ENCODE peak calls at places on chromosomes 1 and 21, in six cellular contexts. N is mesendoderm; S is stimulated activated naive CD8-positive, alpha-beta T cell treated with anti-CD3 and anti-CD28 coated beads, Interleukin-15, amount 100 ng/mL, for 72 hours; X is upper lobe of left lung; I is NCI-H460; U is activated naive CD4-positive, alpha-beta T cell treated with anti-CD3 and anti-CD28 coated beads, Interleukin-2, amount 10 ng/mL, durations not matched to agents 7 days and 5 days. T is an unnamed sample.

GRCh38 chr21:37965088-37965805 is 49.0 kb upstream of the KCNJ6 start:
- DNase-seq in I (no peak), S (no peak), U (no peak), N (no peak), X (no peak), T (no peak)

GRCh38 chr1:199585392-199585791 is 442.1 kb upstream of the NR5A2 start:
- DNase-seq in X (no peak), U (no peak), N (no peak), I (no peak), S (no peak), T (no peak)

GRCh38 chr1:94418664-94419655 is 771 bp downstream of the ABCD3 start:
- DNase-seq in U (no peak), S (peak; percentile 10), X (peak; percentile 70), I (no peak), N (peak; percentile 41), T (peak; percentile 77)

GRCh38 chr1:233006108-233006507 is 55.7 kb downstream of the NTPCR start:
- DNase-seq in X (no peak), U (no peak), I (no peak), N (no peak), S (no peak), T (no peak)

GRCh38 chr21:45766055-45766454 is 122.5 kb downstream of the PCBP3 start:
- DNase-seq in N (no peak), X (no peak), S (no peak), U (no peak), I (no peak), T (no peak)

GRCh38 chr1:192810253-192810880 is 1.5 kb downstream of the RGS2 start:
- DNase-seq in S (no peak), N (peak; percentile 40), I (peak; percentile 52), U (no peak), X (peak; percentile 51), T (no peak)

GRCh38 chr1:32733573-32734321 is 31.2 kb upstream of the SYNC start:
- DNase-seq in U (no peak), N (peak; percentile 74), X (no peak), I (no peak), S (no peak), T (peak; percentile 94)

GRCh38 chr21:27425574-27425973 is 458.7 kb upstream of the ADAMTS5 start:
- DNase-seq in S (no peak), X (no peak), U (no peak), I (no peak), N (peak; percentile 57), T (peak; percentile 92)

GRCh38 chr1:75855010-75855409 is 58.3 kb downstream of the MSH4 start:
- DNase-seq in X (peak; percentile 26), S (no peak), N (no peak), I (no peak), U (no peak), T (peak; percentile 6)

GRCh38 chr1:203028067-203028783 is 1.9 kb downstream of the PPFIA4 start:
- DNase-seq in N (no peak), I (no peak), U (no peak), S (no peak), X (peak; percentile 16), T (peak; percentile 71)

GRCh38 chr1:222818171-222818570 is 3.3 kb downstream of the DISP1 start:
- DNase-seq in S (no peak), I (no peak), N (no peak), X (no peak), U (no peak), T (no peak)

GRCh38 chr1:24277420-24278169 is 41.6 kb upstream of the GRHL3 start:
- DNase-seq in X (no peak), N (no peak), U (no peak), I (peak; percentile 93), S (peak; percentile 19), T (peak; percentile 24)

GRCh38 chr1:24080131-24080530 is 31.8 kb downstream of the MYOM3 start:
- DNase-seq in X (no peak), N (no peak), S (no peak), U (no peak), I (no peak), T (no peak)

GRCh38 chr1:13799502-13800283 is 99.7 kb downstream of the PRDM2 start:
- DNase-seq in S (no peak), U (no peak), X (no peak), N (no peak), I (no peak), T (no peak)

GRCh38 chr1:66333463-66334232 is 200.3 kb upstream of the SGIP1 start:
- DNase-seq in N (peak; percentile 58), S (no peak), X (no peak), U (peak; percentile 30), I (no peak), T (no peak)

GRCh38 chr1:184254849-184255248 is 132.0 kb upstream of the C1orf21 start:
- DNase-seq in U (no peak), X (no peak), S (no peak), I (no peak), N (peak; percentile 93), T (peak; percentile 29)

GRCh38 chr1:966603-967295 is 467 bp downstream of the PLEKHN1 start:
- DNase-seq in X (peak; percentile 83), U (peak; percentile 91), S (peak; percentile 72), I (peak; percentile 47), N (peak; percentile 69), T (peak; percentile 58)

T was measured in myocyte.